ENCODE peak calls at places on chromosomes 7 and 10, in ten cellular contexts. F is PC-3, K is dorsolateral prefrontal cortex, C is fibroblast of lung, V is PC-9, M is GM13976, B is tibial artery, O is endothelial cell, U is GM06990, W is GM20000. G is an unnamed sample.

GRCh38 chr10:114010316-114010715 is 33.4 kb upstream of the ADRB1 start:
- DNase-seq in M (no peak), O (no peak), U (no peak), F (no peak), C (no peak), V (no peak), B (no peak), W (no peak), K (no peak), G (no peak)

GRCh38 chr10:121157998-121158397 is 306.8 kb downstream of the WDR11 start:
- DNase-seq in C (peak; percentile 65), K (no peak), U (no peak), O (no peak), F (no peak), B (peak; percentile 73), V (no peak), W (no peak), M (no peak), G (no peak)

GRCh38 chr10:79286318-79286951 is 60.8 kb upstream of the PPIF start:
- DNase-seq in F (no peak), C (peak; percentile 35), M (peak; percentile 95), O (no peak), W (peak; percentile 94), U (peak; percentile 93), V (no peak), B (no peak), K (peak; percentile 63), G (peak; percentile 90)

GRCh38 chr10:70552585-70552984 is 50.0 kb downstream of the PRF1 start:
- DNase-seq in M (no peak), B (no peak), W (no peak), F (no peak), C (no peak), V (no peak), O (no peak), K (no peak), U (no peak), G (no peak)

GRCh38 chr10:102648889-102649752 is 4.8 kb downstream of the TRIM8 start:
- DNase-seq in O (no peak), M (peak; percentile 46), B (no peak), F (no peak), W (no peak), U (peak; percentile 56), C (no peak), V (no peak), K (peak; percentile 71), G (no peak)

GRCh38 chr7:56007167-56007652 is 42.8 kb downstream of the NIPSNAP2 start:
- DNase-seq in M (no peak), O (no peak), V (no peak), F (no peak), C (no peak), K (no peak), U (no peak), B (no peak), W (no peak), G (no peak)

GRCh38 chr7:151103973-151104372 is 17.7 kb downstream of the AGAP3 start:
- DNase-seq in V (no peak), M (no peak), B (no peak), U (no peak), O (no peak), F (no peak), C (no peak), W (no peak), K (no peak), G (no peak)

GRCh38 chr10:50394832-50395231 is 143.5 kb upstream of the ASAH2 start:
- DNase-seq in K (no peak), M (no peak), C (no peak), F (no peak), B (no peak), W (no peak), U (no peak), V (no peak), O (no peak), G (no peak)

DNA sequence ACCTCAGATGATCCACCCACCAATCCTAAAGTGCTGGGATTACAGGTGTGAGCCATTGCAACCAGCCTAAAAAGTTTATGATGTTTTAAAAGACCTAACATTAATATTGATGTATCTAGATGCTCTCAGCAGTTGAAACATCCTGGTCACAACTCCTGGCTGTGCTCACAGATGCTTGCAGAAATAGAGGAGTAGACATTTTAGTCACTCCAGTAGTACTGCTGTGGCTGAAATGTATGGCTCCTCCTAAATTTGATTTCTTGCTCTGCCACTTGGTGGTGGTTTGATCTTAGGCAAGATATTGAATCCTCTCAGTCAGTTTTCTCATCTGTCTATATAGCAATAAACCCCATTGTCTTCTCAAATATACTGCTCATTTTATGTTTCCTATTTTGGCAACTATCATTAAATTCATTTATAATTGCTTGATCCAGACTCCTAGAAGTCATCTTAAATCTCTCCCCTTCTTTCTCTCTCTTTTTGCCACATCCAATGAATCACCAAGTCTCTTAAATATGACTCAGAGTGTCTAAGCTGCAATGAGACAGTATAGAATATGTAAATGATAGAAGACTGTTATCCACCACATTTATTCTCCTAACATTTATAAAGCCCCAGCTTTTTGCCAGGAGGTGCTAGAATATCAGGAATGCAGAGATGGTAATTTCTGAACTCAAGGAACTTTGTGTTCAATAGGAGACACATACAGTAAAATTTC is 78.1 kb upstream of the NRBF2 start:
- DNase-seq in V (no peak), B (no peak), O (no peak), C (peak; percentile 19), W (no peak), F (peak; percentile 87), U (no peak), K (no peak), M (no peak), G (no peak)
- TF ChIP-seq CTCF in V (no peak), B (no peak), O (no peak), C (no peak), W (no peak), F (peak; percentile 28), U (no peak), K (no peak), M (no peak), G (no peak)

DNA sequence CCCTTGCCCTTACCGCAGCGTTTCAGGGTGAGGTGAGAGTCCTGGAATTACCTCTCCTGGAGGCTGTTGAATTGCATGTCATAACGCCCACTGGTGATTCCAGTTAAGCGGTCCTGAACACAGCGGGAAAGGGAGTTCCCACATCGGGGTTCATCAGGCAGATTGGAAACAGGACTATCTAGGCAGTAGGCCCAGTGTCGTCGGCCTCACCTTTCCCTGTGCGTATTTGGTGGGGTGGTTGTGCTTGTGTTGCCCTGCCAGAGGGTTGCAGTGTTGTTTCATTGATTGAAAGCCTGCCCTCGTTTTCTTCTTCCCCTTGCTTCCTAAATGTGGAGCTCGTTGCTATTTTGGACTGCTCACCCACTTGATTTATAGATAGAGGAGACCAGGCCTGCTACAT is 10.6 kb upstream of the SUN1 start:
- DNase-seq in C (peak; percentile 4), U (no peak), O (no peak), W (no peak), M (no peak), K (no peak), B (no peak), F (no peak), V (no peak), G (no peak)
- TF ChIP-seq CTCF in C (no peak), U (no peak), O (no peak), W (no peak), M (no peak), K (no peak), B (peak; percentile 28), F (no peak), V (no peak), G (no peak)

DNA sequence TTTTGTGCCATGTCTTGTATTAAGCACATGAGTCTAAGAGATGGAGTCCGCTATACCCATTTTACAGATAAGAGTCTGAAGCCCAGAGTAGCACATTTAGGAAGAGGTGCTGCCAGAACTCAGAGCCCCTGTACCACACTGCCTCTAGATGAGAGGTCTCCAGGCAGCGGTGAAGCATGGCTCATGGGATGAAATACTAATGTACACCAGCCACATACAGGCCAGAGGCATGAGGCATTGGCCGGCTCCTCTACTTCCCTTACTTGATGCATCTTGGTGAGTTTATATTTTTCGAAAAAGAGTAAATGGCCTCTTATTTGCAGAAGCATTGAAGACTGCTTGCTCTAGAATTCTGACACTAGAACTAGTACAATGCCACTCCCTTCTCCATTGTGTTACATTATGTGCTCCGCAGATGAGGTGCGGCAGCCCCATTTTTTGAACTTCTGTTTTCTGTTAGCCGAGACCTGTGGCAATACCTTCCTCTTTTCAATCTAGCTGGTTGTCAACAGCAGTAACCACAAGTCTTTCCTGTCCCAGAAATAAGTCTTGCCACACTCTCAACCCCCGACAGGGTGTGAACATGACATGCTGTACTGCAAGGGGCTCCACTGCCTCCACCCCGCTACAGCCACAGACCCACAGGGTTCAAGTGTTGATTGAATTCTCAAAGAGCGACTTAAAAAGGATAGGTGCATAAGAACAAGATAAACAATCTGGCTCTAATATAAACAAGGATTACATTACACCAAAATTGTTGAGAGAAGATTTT is 145.3 kb downstream of the CELF2 start:
- DNase-seq in B (peak; percentile 73), C (no peak), F (no peak), V (no peak), K (peak; percentile 49), M (peak; percentile 78), U (peak; percentile 77), O (no peak), W (peak; percentile 78), G (peak; percentile 96)
- TF ChIP-seq CTCF in B (no peak), C (no peak), F (no peak), V (no peak), K (no peak), M (no peak), U (peak; percentile 6), O (no peak), W (no peak), G (no peak)

DNA sequence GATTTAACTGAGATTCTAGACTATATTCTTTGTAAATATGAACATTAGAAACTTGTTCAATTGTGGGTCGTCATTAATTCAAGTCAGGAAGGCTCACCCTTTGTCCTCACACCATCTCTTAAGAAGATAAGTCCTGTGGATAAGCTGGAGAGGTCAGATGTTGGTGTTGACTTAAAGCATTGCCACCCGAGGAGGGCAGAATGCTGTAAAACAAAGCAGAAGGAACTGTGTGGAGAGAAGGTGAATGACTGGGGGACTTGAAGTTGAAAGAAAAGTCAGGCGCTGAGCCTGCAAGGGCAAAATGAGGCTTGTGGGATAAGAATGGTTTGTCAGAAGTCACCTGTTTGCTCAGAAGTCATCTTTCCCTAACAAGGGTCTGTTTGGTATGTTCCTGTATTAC is 9.1 kb downstream of the RPA3 start:
- DNase-seq in U (no peak), F (no peak), O (no peak), K (no peak), V (no peak), W (no peak), B (no peak), C (no peak), M (no peak), G (no peak)
- TF ChIP-seq CTCF in U (no peak), F (no peak), O (no peak), K (no peak), V (no peak), W (no peak), B (no peak), C (no peak), M (no peak), G (no peak)

GRCh38 chr7:46682841-46683624 is 762.0 kb upstream of the IGFBP3 start:
- DNase-seq in M (no peak), B (no peak), O (no peak), K (no peak), W (no peak), C (peak; percentile 67), V (peak; percentile 36), U (no peak), F (no peak), G (no peak)
- TF ChIP-seq CTCF in M (no peak), B (no peak), O (no peak), K (no peak), W (no peak), C (no peak), V (no peak), U (no peak), F (no peak), G (no peak)

G was measured in GM12864.